ENCODE peak calls at places on chromosomes 3 and 15, in four cellular contexts. T is foreskin fibroblast; J is activated CD8-positive, alpha-beta memory T cell treated with anti-CD3 and anti-CD28 coated beads, Interleukin-2, amount 10 ng/mL, durations not matched to agents 7 days and 5 days; I is dermis blood vessel endothelial cell. G is an unnamed sample.

GRCh38 chr3:16494906-16495580 is 18.5 kb downstream of the RFTN1 start:
- DNase-seq in J (no peak), T (no peak), I (peak), G (no peak)

GRCh38 chr3:14899993-14900618 is 47.3 kb upstream of the NR2C2 start:
- DNase-seq in I (no peak), T (no peak), J (no peak), G (no peak)

GRCh38 chr3:40267940-40268707 is 41.4 kb upstream of the EIF1B start:
- DNase-seq in J (no peak), I (no peak), T (peak), G (no peak)

GRCh38 chr3:43389388-43390254 is 103.3 kb downstream of the SNRK start:
- DNase-seq in I (peak), T (peak), J (peak), G (peak)

GRCh38 chr15:20340931-20341661 is 200.5 kb downstream of the GOLGA6L6 start:
- DNase-seq in J (peak), T (no peak), I (peak), G (peak)

GRCh38 chr15:68593341-68593740 is 14.5 kb downstream of the CORO2B start:
- DNase-seq in J (no peak), I (no peak), T (no peak), G (no peak)

GRCh38 chr3:127456471-127457093 is 134.0 kb downstream of the TPRA1 start:
- DNase-seq in J (no peak), I (peak), T (peak), G (no peak)

GRCh38 chr3:194296448-194296831 is 54.7 kb downstream of the CPN2 start:
- DNase-seq in T (peak), J (no peak), I (peak), G (no peak)